ENCODE peak calls at places on chromosomes 11 and 22, in four cellular contexts. E, K, Y and P are unnamed samples.

GRCh38 chr22:23068096-23068831 is 2.1 kb upstream of the GNAZ start:
- DNase-seq in E (no peak), K (peak; percentile 30), Y (no peak), P (no peak)

GRCh38 chr11:74384641-74385040 is 13.6 kb downstream of the PGM2L1 start:
- DNase-seq in Y (no peak), E (no peak), K (no peak), P (no peak)

GRCh38 chr11:68810164-68810563 is 31.6 kb downstream of the CPT1A start:
- DNase-seq in Y (no peak), K (peak; percentile 87), E (no peak), P (no peak)

GRCh38 chr11:68447015-68447801 is 13.3 kb upstream of the PPP6R3 start:
- DNase-seq in E (no peak), Y (peak; percentile 42), K (peak; percentile 87), P (no peak)

GRCh38 chr11:25159341-25159740 is 662.5 kb downstream of the LUZP2 start:
- DNase-seq in Y (no peak), K (no peak), E (no peak), P (no peak)

GRCh38 chr11:130520231-130520630 is 71.8 kb downstream of the ADAMTS15 start:
- DNase-seq in E (no peak), Y (no peak), K (peak; percentile 79), P (no peak)

GRCh38 chr11:1746956-1747752 is 3.2 kb downstream of the IFITM10 start:
- DNase-seq in K (no peak), E (no peak), Y (no peak), P (no peak)

GRCh38 chr11:34233215-34233614 is 124.6 kb downstream of the ABTB2 start:
- DNase-seq in Y (no peak), K (no peak), E (no peak), P (no peak)

GRCh38 chr22:37607912-37608476 is 640 bp upstream of the GGA1 start:
- DNase-seq in K (no peak), E (no peak), Y (no peak), P (no peak)

GRCh38 chr22:17969732-17970131 is 54.6 kb downstream of the MICAL3 start:
- DNase-seq in E (no peak), Y (no peak), K (peak; percentile 68), P (no peak)

GRCh38 chr11:34481307-34481706 is 32.3 kb downstream of the ELF5 start:
- DNase-seq in K (no peak), Y (no peak), E (no peak), P (no peak)

GRCh38 chr11:102110761-102111010 is 439 bp downstream of the YAP1 start:
- DNase-seq in K (no peak), Y (no peak), E (no peak), P (no peak)

GRCh38 chr11:84398017-84398626 is 1112.0 kb upstream of the CCDC90B start:
- DNase-seq in Y (no peak), E (no peak), K (no peak), P (no peak)

GRCh38 chr11:13278620-13279486 is 1.3 kb downstream of the BMAL1 start:
- DNase-seq in Y (no peak), K (no peak), E (no peak), P (no peak)

GRCh38 chr22:31662668-31663037 is 638 bp upstream of the PISD start:
- DNase-seq in E (no peak), K (no peak), Y (no peak), P (no peak)

GRCh38 chr11:102967497-102967896 is 12.0 kb upstream of the MMP13 start:
- DNase-seq in K (no peak), Y (no peak), E (no peak), P (no peak)

GRCh38 chr11:87466228-87466627 is 428.5 kb downstream of the TMEM135 start:
- DNase-seq in Y (no peak), E (no peak), K (no peak), P (no peak)

GRCh38 chr11:96136623-96137313 is 206.2 kb downstream of the MAML2 start:
- DNase-seq in E (no peak), K (no peak), Y (no peak), P (no peak)

GRCh38 chr11:72568861-72569260 is 105.4 kb downstream of the PDE2A start:
- DNase-seq in K (no peak), Y (no peak), E (no peak), P (no peak)

GRCh38 chr11:116813170-116813569 is 9.9 kb downstream of the APOA4 start:
- DNase-seq in E (no peak), Y (no peak), K (no peak), P (no peak)

GRCh38 chr22:43110444-43110926 is at the start of gene BIK:
- DNase-seq in Y (peak; percentile 64), E (no peak), K (peak; percentile 58), P (no peak)

GRCh38 chr11:111911563-111912401 is at the start of gene CRYAB:
- DNase-seq in K (peak; percentile 92), E (no peak), Y (no peak), P (peak; percentile 36)

GRCh38 chr11:20048707-20049106 is 111.6 kb downstream of the DBX1 start:
- DNase-seq in E (no peak), K (no peak), Y (no peak), P (no peak)

GRCh38 chr11:100584201-100584600 is 102.9 kb upstream of the ARHGAP42 start:
- DNase-seq in Y (no peak), K (no peak), E (no peak), P (no peak)

GRCh38 chr11:36257351-36257750 is 31.9 kb downstream of the COMMD9 start:
- DNase-seq in E (no peak), Y (no peak), K (no peak), P (no peak)

GRCh38 chr11:44351006-44351660 is 41.2 kb upstream of the ALX4 start:
- DNase-seq in K (no peak), Y (peak; percentile 89), E (no peak), P (no peak)

GRCh38 chr11:62599909-62600308 is 1.8 kb downstream of the MTA2 start:
- DNase-seq in K (no peak), Y (no peak), E (no peak), P (no peak)

GRCh38 chr22:39594411-39594810 is 23.9 kb downstream of the CACNA1I start:
- DNase-seq in Y (no peak), E (no peak), K (no peak), P (no peak)

GRCh38 chr11:48538991-48539390 is 50.4 kb downstream of the OR4A47 start:
- DNase-seq in K (no peak), E (no peak), Y (no peak), P (no peak)

GRCh38 chr11:2730323-2731284 is 30.8 kb upstream of the KCNQ1OT1 start:
- DNase-seq in Y (no peak), E (no peak), K (peak; percentile 70), P (no peak)

GRCh38 chr22:31160328-31160978 is 471 bp downstream of the RNF185 start:
- DNase-seq in Y (no peak), K (no peak), E (no peak), P (no peak)

GRCh38 chr11:61071880-61072279 is 30.4 kb upstream of the CD5 start:
- DNase-seq in E (no peak), K (no peak), Y (no peak), P (no peak)

GRCh38 chr22:44221710-44222475 is 41.2 kb downstream of the PARVG start:
- DNase-seq in K (peak; percentile 13), Y (no peak), E (no peak), P (no peak)

GRCh38 chr11:14645247-14645912 is 1.8 kb downstream of the PDE3B start:
- DNase-seq in K (no peak), Y (peak; percentile 47), E (no peak), P (no peak)